ENCODE peak calls at places on chromosomes 5 and 9, in four cellular contexts. M is AG10803; I is activated CD8-positive, alpha-beta memory T cell treated with anti-CD3 and anti-CD28 coated beads, Interleukin-2, amount 50 U/mL, for 48 hours; Z is stimulated activated CD8-positive, alpha-beta memory T cell treated with anti-CD3 and anti-CD28 coated beads, Interleukin-2, amount 100 ng/mL, for 1 hour. W is an unnamed sample.

GRCh38 chr9:137613259-137613658 is 5.5 kb upstream of the EHMT1 start:
- DNase-seq in M (no peak), I (no peak), Z (no peak), W (no peak)

GRCh38 chr9:126672634-126673284 is 59.0 kb downstream of the LMX1B start:
- DNase-seq in M (no peak), I (no peak), Z (no peak), W (no peak)

GRCh38 chr5:91190333-91190680 is 192.8 kb downstream of the ARRDC3 start:
- DNase-seq in M (no peak), I (no peak), Z (no peak), W (no peak)

GRCh38 chr5:170809551-170809950 is 26.0 kb downstream of the GABRP start:
- DNase-seq in M (peak; percentile 66), I (no peak), Z (no peak), W (no peak)

GRCh38 chr5:103305829-103306228 is 47.3 kb downstream of the MACIR start:
- DNase-seq in M (no peak), I (no peak), Z (no peak), W (no peak)

GRCh38 chr9:16828335-16829281 is 41.9 kb downstream of the BNC2 start:
- DNase-seq in M (peak; percentile 90), I (no peak), Z (no peak), W (peak; percentile 66)

GRCh38 chr9:88976888-88977257 is 14.4 kb upstream of the S1PR3 start:
- DNase-seq in M (no peak), I (peak; percentile 30), Z (no peak), W (no peak)

GRCh38 chr5:178434016-178434761 is 156.0 kb downstream of the COL23A1 start:
- DNase-seq in M (no peak), I (peak; percentile 40), Z (no peak), W (no peak)

GRCh38 chr5:135240283-135240633 is 158.8 kb downstream of the MACROH2A1 start:
- DNase-seq in M (no peak), I (peak; percentile 28), Z (no peak), W (no peak)

GRCh38 chr5:6083311-6083941 is 294.9 kb downstream of the MED10 start:
- DNase-seq in M (no peak), I (no peak), Z (no peak), W (no peak)

GRCh38 chr5:32991416-32991805 is 280.3 kb downstream of the NPR3 start:
- DNase-seq in M (no peak), I (no peak), Z (no peak), W (no peak)

GRCh38 chr5:137871571-137871970 is 3.9 kb downstream of the MYOT start:
- DNase-seq in M (no peak), I (no peak), Z (no peak), W (no peak)

GRCh38 chr9:27933210-27934062 is 360.2 kb upstream of the C9orf72 start:
- DNase-seq in M (no peak), I (no peak), Z (no peak), W (no peak)

GRCh38 chr9:79263666-79264460 is 307.9 kb upstream of the TLE4 start:
- DNase-seq in M (peak; percentile 65), I (no peak), Z (no peak), W (peak; percentile 49)

GRCh38 chr5:55344392-55344992 is 36.7 kb downstream of the MTREX start:
- DNase-seq in M (peak; percentile 65), I (peak; percentile 72), Z (peak; percentile 19), W (peak; percentile 54)

GRCh38 chr9:119677811-119678530 is 308.7 kb upstream of the BRINP1 start:
- DNase-seq in M (no peak), I (no peak), Z (no peak), W (no peak)

GRCh38 chr5:109996246-109996645 is 306.5 kb downstream of the MAN2A1 start:
- DNase-seq in M (no peak), I (no peak), Z (no peak), W (no peak)

GRCh38 chr9:100700689-100701318 is 122.9 kb downstream of the CAVIN4 start:
- DNase-seq in M (peak; percentile 3), I (no peak), Z (no peak), W (no peak)

GRCh38 chr9:90642570-90643539 is at the start of gene DIRAS2:
- DNase-seq in M (peak; percentile 44), I (peak; percentile 65), Z (no peak), W (peak; percentile 42)

GRCh38 chr5:88761269-88761880 is 121.6 kb downstream of the MEF2C start:
- DNase-seq in M (no peak), I (no peak), Z (no peak), W (peak; percentile 7)

GRCh38 chr5:143214890-143215289 is 188.6 kb downstream of the NR3C1 start:
- DNase-seq in M (no peak), I (no peak), Z (no peak), W (no peak)

GRCh38 chr9:110095776-110096175 is 112.2 kb downstream of the C9orf152 start:
- DNase-seq in M (peak; percentile 64), I (no peak), Z (no peak), W (peak; percentile 18)

GRCh38 chr5:167867281-167867680 is 424.2 kb upstream of the WWC1 start:
- DNase-seq in M (peak; percentile 34), I (no peak), Z (no peak), W (no peak)

GRCh38 chr9:3027260-3027659 is 183.4 kb upstream of the PUM3 start:
- DNase-seq in M (no peak), I (no peak), Z (no peak), W (no peak)

GRCh38 chr9:117772960-117773359 is 68.8 kb downstream of the TLR4 start:
- DNase-seq in M (peak; percentile 70), I (no peak), Z (no peak), W (peak; percentile 78)